ENCODE peak calls at places on chromosomes 13 and 19, in nine cellular contexts. V, C, W, E, M, A, T, H and F are unnamed samples.

GRCh38 chr13:111177803-111178389 is 62.8 kb downstream of the ARHGEF7 start:
- DNase-seq in C (no peak), T (no peak), V (no peak), W (no peak), E (no peak), H (no peak), M (no peak), A (no peak), F (no peak)

GRCh38 chr19:35963514-35963913 is 27.3 kb downstream of the LRFN3 start:
- DNase-seq in H (peak; percentile 28), V (peak; percentile 24), A (no peak), W (peak; percentile 47), M (no peak), E (peak; percentile 75), C (no peak), T (peak; percentile 36), F (peak; percentile 81)

GRCh38 chr13:87680298-87680697 is 9.1 kb downstream of the SLITRK5 start:
- DNase-seq in C (no peak), H (peak; percentile 76), A (no peak), T (peak; percentile 69), W (peak; percentile 54), E (no peak), V (no peak), M (peak; percentile 12), F (no peak)

GRCh38 chr13:51913421-51914136 is 51.8 kb downstream of the CCDC70 start:
- DNase-seq in E (no peak), V (no peak), M (no peak), C (peak; percentile 44), T (no peak), H (no peak), A (no peak), W (no peak), F (peak; percentile 52)

GRCh38 chr13:31090921-31091624 is 70.6 kb downstream of the HSPH1 start:
- DNase-seq in A (no peak), E (peak; percentile 21), V (no peak), T (no peak), M (no peak), W (no peak), C (no peak), H (no peak), F (no peak)

GRCh38 chr13:99028890-99029289 is 51.0 kb upstream of the DOCK9 start:
- DNase-seq in A (no peak), E (peak; percentile 75), T (no peak), H (no peak), M (no peak), C (no peak), V (peak; percentile 53), W (no peak), F (no peak)

GRCh38 chr19:2412449-2412848 is 14.9 kb downstream of the TIMM13 start:
- DNase-seq in V (no peak), C (no peak), H (no peak), W (no peak), A (no peak), E (no peak), T (no peak), M (no peak), F (no peak)

GRCh38 chr19:5534787-5535586 is 32.8 kb downstream of the TINCR start:
- DNase-seq in V (no peak), W (no peak), T (no peak), A (no peak), M (no peak), H (peak; percentile 35), E (peak; percentile 55), C (no peak), F (no peak)

GRCh38 chr19:53466726-53467125 is 807 bp upstream of the ZNF813 start:
- DNase-seq in W (no peak), T (no peak), A (no peak), C (no peak), M (no peak), V (no peak), H (no peak), E (no peak), F (no peak)

GRCh38 chr13:114065141-114065925 is 67.1 kb downstream of the RASA3 start:
- DNase-seq in M (peak; percentile 83), W (peak; percentile 94), A (peak; percentile 82), H (peak; percentile 95), T (peak; percentile 88), V (peak; percentile 48), C (peak; percentile 81), E (peak; percentile 91), F (peak; percentile 85)

GRCh38 chr19:37932985-37933953 is 26.3 kb downstream of the SIPA1L3 start:
- DNase-seq in T (peak; percentile 74), H (peak; percentile 77), W (peak; percentile 91), C (no peak), V (no peak), A (no peak), E (no peak), M (no peak), F (no peak)

GRCh38 chr13:31970237-31970930 is 61.2 kb upstream of the FRY start:
- DNase-seq in M (no peak), W (peak; percentile 49), E (no peak), T (peak; percentile 15), C (no peak), A (no peak), H (peak; percentile 21), V (no peak), F (no peak)

GRCh38 chr13:114096031-114096485 is 36.4 kb downstream of the RASA3 start:
- DNase-seq in W (no peak), A (no peak), M (no peak), V (no peak), C (no peak), T (no peak), H (no peak), E (peak; percentile 3), F (no peak)

GRCh38 chr13:99007414-99007986 is 29.6 kb upstream of the DOCK9 start:
- DNase-seq in T (no peak), W (no peak), A (no peak), V (no peak), C (no peak), E (no peak), M (no peak), H (no peak), F (no peak)

GRCh38 chr19:49774969-49775368 is 8.2 kb downstream of the AP2A1 start:
- DNase-seq in T (no peak), C (no peak), E (no peak), M (no peak), W (no peak), V (no peak), A (no peak), H (no peak), F (no peak)

GRCh38 chr19:7216373-7216902 is 77.8 kb downstream of the INSR start:
- DNase-seq in T (no peak), H (no peak), E (peak; percentile 78), A (no peak), C (no peak), V (no peak), M (no peak), W (no peak), F (no peak)

GRCh38 chr19:3784607-3785463 is 1.3 kb downstream of the MATK start:
- DNase-seq in C (no peak), H (peak; percentile 29), V (no peak), M (no peak), W (peak; percentile 45), A (no peak), E (no peak), T (no peak), F (no peak)

GRCh38 chr19:35531291-35531690 is 2.0 kb upstream of the GAPDHS start:
- DNase-seq in E (no peak), W (peak; percentile 48), V (no peak), A (no peak), M (no peak), C (no peak), T (no peak), H (peak; percentile 62), F (no peak)

GRCh38 chr19:10461047-10461949 is 41.0 kb downstream of the PDE4A start:
- DNase-seq in W (peak; percentile 89), M (peak; percentile 92), A (peak; percentile 94), T (peak; percentile 82), V (peak; percentile 75), C (no peak), E (peak; percentile 98), H (peak; percentile 94), F (peak; percentile 99)

GRCh38 chr19:35120492-35120891 is 4.9 kb downstream of the FXYD3 start:
- DNase-seq in H (peak; percentile 88), T (no peak), C (peak; percentile 48), M (no peak), V (no peak), E (no peak), A (no peak), W (no peak), F (no peak)

GRCh38 chr19:35342430-35342829 is 5.3 kb upstream of the FFAR1 start:
- DNase-seq in E (no peak), H (no peak), T (no peak), V (no peak), W (no peak), A (no peak), M (no peak), C (no peak), F (no peak)